ENCODE peak calls at places on chromosomes 4 and X, in four cellular contexts. T is cardiac muscle cell, A is A549, X is psoas muscle. S is an unnamed sample.
A peak's percentile ranks its signal among the peaks of the same experiment; 100 is the strongest.

GRCh38 chr4:82905205-82905604 is 4.7 kb downstream of the THAP9 start:
- DNase-seq in T (peak; percentile 22), A (no peak), X (no peak), S (no peak)

GRCh38 chrX:154082396-154083133 is 15.0 kb downstream of the MECP2 start:
- DNase-seq in T (peak; percentile 66), A (no peak), X (no peak), S (no peak)

GRCh38 chrX:71251456-71251973 is 2.4 kb downstream of the ZMYM3 start:
- DNase-seq in T (no peak), A (no peak), X (no peak), S (no peak)

GRCh38 chr4:142142403-142142802 is 506.0 kb downstream of the IL15 start:
- DNase-seq in T (no peak), A (no peak), X (no peak), S (no peak)

GRCh38 chr4:179465131-179465797 is 2023.0 kb upstream of the AGA start:
- DNase-seq in T (no peak), A (no peak), X (no peak), S (no peak)

GRCh38 chrX:7083021-7083420 is 64.5 kb upstream of the STS start:
- DNase-seq in T (no peak), A (no peak), X (no peak), S (no peak)

GRCh38 chr4:138912714-138913340 is 102.8 kb upstream of the NOCT start:
- DNase-seq in T (no peak), A (no peak), X (no peak), S (no peak)

GRCh38 chr4:150385606-150386005 is 196.3 kb upstream of the MAB21L2 start:
- DNase-seq in T (peak; percentile 98), A (no peak), X (no peak), S (no peak)

GRCh38 chr4:155946486-155946885 is 7.2 kb downstream of the CTSO start:
- DNase-seq in T (no peak), A (no peak), X (no peak), S (no peak)

GRCh38 chrX:41558531-41558930 is 111.4 kb downstream of the NYX start:
- DNase-seq in T (peak; percentile 41), A (peak; percentile 14), X (no peak), S (no peak)

GRCh38 chr4:77001907-77002306 is 52.4 kb downstream of the SEPTIN11 start:
- DNase-seq in T (peak; percentile 64), A (no peak), X (no peak), S (no peak)

GRCh38 chrX:118977424-118977823 is 3.0 kb downstream of the LONRF3 start:
- DNase-seq in T (no peak), A (no peak), X (no peak), S (no peak)

GRCh38 chrX:13167444-13168207 is 123.2 kb upstream of the FAM9C start:
- DNase-seq in T (peak; percentile 70), A (no peak), X (no peak), S (no peak)

DNA sequence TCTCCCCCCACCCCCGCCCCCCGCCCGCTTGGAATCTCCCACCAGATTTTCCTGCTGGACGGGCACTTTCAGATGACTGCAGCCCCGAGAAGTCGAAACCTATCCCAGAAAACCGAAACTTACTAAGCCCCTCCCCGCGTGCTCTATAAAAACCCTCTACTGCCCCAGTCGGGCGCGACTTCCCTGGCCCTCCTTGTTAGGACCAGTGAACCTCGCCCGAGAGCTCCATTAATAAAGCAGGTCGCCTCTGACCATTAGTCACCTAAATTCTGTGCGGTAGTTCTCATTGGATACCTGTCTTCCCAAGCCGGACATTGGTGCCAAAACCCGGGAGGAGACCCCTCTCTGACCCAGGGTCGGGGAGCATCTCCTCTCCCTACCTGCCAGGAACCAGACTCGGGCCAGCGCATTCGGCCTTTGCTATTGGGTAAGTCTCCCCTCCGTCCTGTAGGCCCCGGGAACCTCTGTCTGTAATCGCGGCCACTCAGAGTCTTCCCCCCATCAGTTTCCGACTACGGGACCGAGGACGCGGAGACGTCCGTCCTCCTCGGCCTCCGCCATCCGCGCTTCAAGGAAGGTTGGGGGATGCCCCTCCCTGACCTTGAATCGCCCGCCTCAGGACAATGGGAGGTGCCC is 958.0 kb downstream of the RPA4 start:
- DNase-seq in T (no peak), A (no peak), X (no peak), S (peak; percentile 68)
- H3K9me3 ChIP-seq in T (no peaks in the 10 kb centered on the region), A (no peaks in the 10 kb centered on the region), X (peaks cover 6% of the 10 kb centered on the region), S (no peaks in the 10 kb centered on the region)

GRCh38 chrX:2220296-2220695 is 280.5 kb downstream of the DHRSX start:
- DNase-seq in T (no peak), A (no peak), X (no peak), S (no peak)
- H3K9me3 ChIP-seq in T (no peaks in the 10 kb centered on the region), A (peaks cover 24% of the 10 kb centered on the region), X (peaks cover 11% of the 10 kb centered on the region), S (peaks cover 13% of the 10 kb centered on the region)

GRCh38 chrX:67726028-67726427 is 182.2 kb downstream of the AR start:
- DNase-seq in T (no peak), A (no peak), X (no peak), S (no peak)

GRCh38 chrX:67724359-67725110 is 180.7 kb downstream of the AR start:
- DNase-seq in T (peak; percentile 7), A (no peak), X (no peak), S (no peak)

GRCh38 chrX:67723580-67724351 is 179.9 kb downstream of the AR start:
- DNase-seq in T (no peak), A (no peak), X (no peak), S (no peak)

GRCh38 chrX:67727576-67727975 is 183.8 kb downstream of the AR start:
- DNase-seq in T (no peak), A (no peak), X (no peak), S (no peak)

GRCh38 chrX:67725471-67725870 is 181.7 kb downstream of the AR start:
- DNase-seq in T (no peak), A (no peak), X (no peak), S (no peak)
- H3K9me3 ChIP-seq in T (no peaks in the 10 kb centered on the region), A (no peaks in the 10 kb centered on the region), X (no peaks in the 10 kb centered on the region), S (no peaks in the 10 kb centered on the region)

DNA sequence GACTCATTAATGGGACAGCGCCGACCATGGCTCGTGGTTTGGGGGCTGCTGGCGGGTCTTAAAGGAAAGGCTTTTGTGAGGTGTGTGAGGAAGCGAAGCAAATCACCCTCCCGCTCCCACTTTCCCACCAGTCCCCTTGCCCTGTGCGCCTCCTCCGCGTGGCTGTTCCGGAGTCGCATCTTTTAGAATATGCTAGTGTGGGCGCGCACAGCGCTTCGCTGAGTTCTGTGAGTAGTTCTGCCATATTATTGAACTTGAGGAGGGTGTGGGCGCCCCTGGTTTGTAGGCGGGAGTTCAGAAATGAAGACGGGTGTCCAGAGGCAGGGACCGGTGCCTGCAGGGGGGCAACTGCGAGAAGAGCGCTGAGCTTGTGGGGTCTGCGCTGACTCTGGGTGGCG is 49.1 kb downstream of the ZNF141 start:
- DNase-seq in T (no peak), A (no peak), X (no peak), S (no peak)
- H3K9me3 ChIP-seq in T (peaks cover 2% of the 10 kb centered on the region), A (peaks cover 10% of the 10 kb centered on the region), X (peaks cover 51% of the 10 kb centered on the region), S (peaks cover 21% of the 10 kb centered on the region)

DNA sequence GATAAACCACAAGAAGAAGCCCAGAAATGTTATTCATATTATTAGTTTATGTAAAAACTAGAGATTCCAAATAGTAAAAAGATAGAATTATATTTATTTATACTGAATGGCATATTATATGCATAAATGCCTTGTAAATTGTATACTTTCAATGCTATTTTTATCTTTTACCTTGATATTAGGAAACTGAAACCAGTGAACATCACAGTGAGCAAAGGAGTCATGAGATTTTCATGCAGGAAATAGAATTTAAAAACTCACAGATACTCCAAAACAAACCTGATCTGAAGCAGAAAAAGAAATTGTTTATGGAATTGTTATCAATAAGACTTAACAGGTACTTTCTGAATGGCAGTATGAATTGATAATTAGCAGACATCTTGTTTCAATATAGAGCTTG is 207.3 kb upstream of the CENPE start:
- DNase-seq in T (no peak), A (no peak), X (no peak), S (no peak)
- H3K9me3 ChIP-seq in T (no peaks in the 10 kb centered on the region), A (no peaks in the 10 kb centered on the region), X (no peaks in the 10 kb centered on the region), S (no peaks in the 10 kb centered on the region)

DNA sequence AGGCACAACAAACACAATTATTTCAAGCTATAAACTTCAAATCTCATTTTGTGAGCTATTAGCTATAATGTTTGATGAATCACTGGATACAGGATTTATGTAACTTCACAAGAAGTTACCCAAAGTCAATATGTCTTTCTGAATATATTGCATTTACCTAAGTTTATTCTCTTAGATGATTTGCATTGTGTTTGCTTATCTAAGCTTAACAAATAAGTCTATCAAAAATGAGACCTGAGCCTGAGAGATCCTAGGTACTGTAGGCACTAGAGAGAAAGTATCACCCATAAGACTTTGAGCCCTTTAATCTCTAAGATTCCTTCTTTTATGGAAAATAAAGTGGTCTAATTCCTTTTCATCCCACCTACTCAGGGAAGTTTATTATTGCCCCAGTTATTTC is 178.2 kb downstream of the NAF1 start:
- DNase-seq in T (no peak), A (no peak), X (no peak), S (no peak)
- H3K9me3 ChIP-seq in T (no peaks in the 10 kb centered on the region), A (no peaks in the 10 kb centered on the region), X (no peaks in the 10 kb centered on the region), S (no peaks in the 10 kb centered on the region)

DNA sequence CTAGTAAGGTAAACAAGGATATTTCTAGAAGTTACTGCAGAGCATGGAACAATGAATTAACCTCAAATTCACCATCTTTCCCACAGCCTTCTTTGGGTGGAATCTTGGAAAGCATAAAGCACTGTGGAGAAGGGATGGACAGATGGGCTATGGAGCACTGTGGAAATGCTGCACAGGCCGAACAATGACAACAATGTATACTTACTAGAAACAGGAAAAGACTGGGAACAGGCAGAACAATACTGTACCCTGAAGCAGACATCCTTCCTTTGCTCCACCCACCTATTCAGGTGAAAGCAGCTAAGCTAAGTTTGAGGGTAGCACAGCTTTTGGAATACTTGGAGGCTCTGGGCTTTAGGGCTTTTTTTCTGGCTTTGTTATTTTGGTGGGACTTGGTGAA is 250.6 kb upstream of the KLF8 start:
- DNase-seq in T (no peak), A (no peak), X (no peak), S (no peak)
- H3K9me3 ChIP-seq in T (no peaks in the 10 kb centered on the region), A (no peaks in the 10 kb centered on the region), X (peaks cover 16% of the 10 kb centered on the region), S (peaks cover 2% of the 10 kb centered on the region)